ENCODE peak calls at places on chromosome 6, in six cellular contexts. One of them, this sample, is unnamed.

GRCh38 chr6:14228571-14228970 is 111.0 kb downstream of the CD83 start:
- DNase-seq in neuronal stem cell: no peak
- DNase-seq in mesenchymal stem cell: no peak
- DNase-seq in IMR-90: peak
- DNase-seq in H1: no peak
- DNase-seq in mesendoderm: no peak
- DNase-seq in this sample: no peak

GRCh38 chr6:38843798-38844197 is 128.7 kb downstream of the DNAH8 start:
- DNase-seq in mesenchymal stem cell: no peak
- DNase-seq in mesendoderm: peak
- DNase-seq in neuronal stem cell: no peak
- DNase-seq in H1: no peak
- DNase-seq in IMR-90: no peak
- DNase-seq in this sample: peak

GRCh38 chr6:90078513-90079289 is 184.4 kb downstream of the GJA10 start:
- DNase-seq in H1: no peak
- DNase-seq in neuronal stem cell: no peak
- DNase-seq in IMR-90: no peak
- DNase-seq in mesendoderm: no peak
- DNase-seq in mesenchymal stem cell: no peak
- DNase-seq in this sample: no peak

GRCh38 chr6:5517781-5518180 is 256.5 kb downstream of the FARS2 start:
- DNase-seq in mesendoderm: no peak
- DNase-seq in mesenchymal stem cell: no peak
- DNase-seq in neuronal stem cell: no peak
- DNase-seq in IMR-90: no peak
- DNase-seq in H1: no peak
- DNase-seq in this sample: no peak

GRCh38 chr6:37559501-37559900 is 59.8 kb upstream of the CCDC167 start:
- DNase-seq in IMR-90: no peak
- DNase-seq in mesenchymal stem cell: no peak
- DNase-seq in H1: no peak
- DNase-seq in mesendoderm: no peak
- DNase-seq in neuronal stem cell: no peak
- DNase-seq in this sample: no peak

GRCh38 chr6:28907394-28907793 is 16.4 kb downstream of the TRIM27 start:
- DNase-seq in mesendoderm: no peak
- DNase-seq in mesenchymal stem cell: peak
- DNase-seq in IMR-90: peak
- DNase-seq in neuronal stem cell: no peak
- DNase-seq in H1: no peak
- DNase-seq in this sample: no peak

GRCh38 chr6:2765896-2766766 is 938 bp downstream of the WRNIP1 start:
- DNase-seq in IMR-90: peak
- DNase-seq in mesendoderm: peak
- DNase-seq in mesenchymal stem cell: peak
- DNase-seq in neuronal stem cell: peak
- DNase-seq in H1: no peak
- DNase-seq in this sample: no peak

GRCh38 chr6:108452725-108453195 is 108.0 kb upstream of the FOXO3 start:
- DNase-seq in neuronal stem cell: no peak
- DNase-seq in mesendoderm: peak
- DNase-seq in H1: peak
- DNase-seq in mesenchymal stem cell: peak
- DNase-seq in IMR-90: peak
- DNase-seq in this sample: peak

GRCh38 chr6:68039641-68040311 is 595.3 kb upstream of the ADGRB3 start:
- DNase-seq in neuronal stem cell: no peak
- DNase-seq in IMR-90: no peak
- DNase-seq in mesendoderm: no peak
- DNase-seq in mesenchymal stem cell: no peak
- DNase-seq in H1: no peak
- DNase-seq in this sample: peak

GRCh38 chr6:36364669-36365479 is 22.6 kb downstream of the ETV7 start:
- DNase-seq in neuronal stem cell: no peak
- DNase-seq in mesendoderm: no peak
- DNase-seq in IMR-90: peak
- DNase-seq in H1: no peak
- DNase-seq in mesenchymal stem cell: no peak
- DNase-seq in this sample: no peak

GRCh38 chr6:146224988-146225387 is 196.1 kb downstream of the GRM1 start:
- DNase-seq in mesendoderm: no peak
- DNase-seq in neuronal stem cell: no peak
- DNase-seq in H1: no peak
- DNase-seq in IMR-90: no peak
- DNase-seq in mesenchymal stem cell: no peak
- DNase-seq in this sample: no peak

GRCh38 chr6:15573376-15573775 is 89.5 kb downstream of the DTNBP1 start:
- DNase-seq in IMR-90: no peak
- DNase-seq in neuronal stem cell: no peak
- DNase-seq in mesendoderm: no peak
- DNase-seq in H1: peak
- DNase-seq in mesenchymal stem cell: no peak
- DNase-seq in this sample: peak

GRCh38 chr6:6950373-6951145 is 157.2 kb upstream of the RREB1 start:
- DNase-seq in neuronal stem cell: no peak
- DNase-seq in mesenchymal stem cell: no peak
- DNase-seq in H1: no peak
- DNase-seq in IMR-90: no peak
- DNase-seq in mesendoderm: no peak
- DNase-seq in this sample: no peak
- H2BK120ac ChIP-seq in neuronal stem cell: no peak
- H2BK120ac ChIP-seq in mesenchymal stem cell: no peak
- H2BK120ac ChIP-seq in H1: no peak
- H2BK120ac ChIP-seq in IMR-90: no peak
- H2BK120ac ChIP-seq in mesendoderm: no peak
- H2BK120ac ChIP-seq in this sample: no peak

GRCh38 chr6:98636941-98637340 is 197.4 kb upstream of the POU3F2 start:
- DNase-seq in mesendoderm: no peak
- DNase-seq in IMR-90: no peak
- DNase-seq in neuronal stem cell: no peak
- DNase-seq in H1: no peak
- DNase-seq in mesenchymal stem cell: no peak
- DNase-seq in this sample: no peak

GRCh38 chr6:98639236-98639635 is 195.1 kb upstream of the POU3F2 start:
- DNase-seq in neuronal stem cell: no peak
- DNase-seq in mesendoderm: no peak
- DNase-seq in H1: no peak
- DNase-seq in IMR-90: no peak
- DNase-seq in mesenchymal stem cell: no peak
- DNase-seq in this sample: no peak

GRCh38 chr6:98633886-98634285 is 200.5 kb upstream of the POU3F2 start:
- DNase-seq in mesendoderm: no peak
- DNase-seq in mesenchymal stem cell: no peak
- DNase-seq in neuronal stem cell: no peak
- DNase-seq in IMR-90: no peak
- DNase-seq in H1: no peak
- DNase-seq in this sample: no peak

GRCh38 chr6:98634569-98634968 is 199.8 kb upstream of the POU3F2 start:
- DNase-seq in IMR-90: no peak
- DNase-seq in mesenchymal stem cell: no peak
- DNase-seq in H1: peak
- DNase-seq in mesendoderm: peak
- DNase-seq in neuronal stem cell: no peak
- DNase-seq in this sample: peak
- H2BK120ac ChIP-seq in IMR-90: no peak
- H2BK120ac ChIP-seq in mesenchymal stem cell: no peak
- H2BK120ac ChIP-seq in H1: no peak
- H2BK120ac ChIP-seq in mesendoderm: no peak
- H2BK120ac ChIP-seq in neuronal stem cell: no peak
- H2BK120ac ChIP-seq in this sample: no peak

DNA sequence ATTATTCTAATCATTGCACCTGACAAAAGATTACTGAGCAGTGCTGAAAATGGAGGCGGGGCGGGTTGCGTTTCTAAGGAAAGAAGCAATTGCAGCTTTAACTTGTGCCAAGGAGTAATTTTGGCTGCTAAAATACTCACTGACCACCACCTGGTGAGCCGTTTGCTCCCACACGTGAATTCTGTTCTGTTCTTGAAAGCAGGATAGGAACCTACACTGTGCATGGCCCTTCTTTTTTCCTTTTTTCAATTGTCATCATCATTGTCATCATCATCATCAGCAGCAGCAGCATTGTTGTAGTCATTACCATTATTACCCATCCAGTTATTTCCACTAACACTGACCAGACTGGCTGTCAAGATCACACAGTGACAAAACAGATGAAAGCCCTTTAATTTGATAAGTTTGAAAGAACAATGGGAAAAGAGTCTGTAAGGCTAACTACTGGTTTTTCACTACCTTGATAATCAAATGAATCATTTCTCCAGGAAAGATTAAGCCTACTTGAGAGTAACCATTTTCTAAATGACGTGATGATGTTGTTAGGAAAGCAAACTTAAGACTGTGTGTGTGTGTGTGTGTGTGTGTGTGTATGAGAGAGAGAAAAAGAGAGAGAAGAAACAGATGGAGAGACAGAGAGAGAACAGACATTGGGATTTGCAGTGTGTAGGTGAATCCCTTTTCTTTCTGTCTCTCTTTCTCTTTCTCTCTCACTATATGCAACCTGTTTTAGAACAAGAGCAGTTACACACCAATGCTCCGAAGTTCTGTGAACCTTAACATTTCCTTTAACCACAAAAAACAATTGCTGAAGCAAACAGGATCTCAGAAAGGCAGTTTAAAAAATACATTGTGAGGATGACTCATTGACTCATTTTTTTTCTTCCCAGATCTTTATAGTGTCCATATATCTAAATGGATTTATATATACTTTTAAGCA is 3.7 kb downstream of the RIPOR2 start:
- DNase-seq in mesenchymal stem cell: peak
- DNase-seq in mesendoderm: no peak
- DNase-seq in neuronal stem cell: no peak
- DNase-seq in IMR-90: peak
- DNase-seq in H1: no peak
- DNase-seq in this sample: no peak
- H2BK120ac ChIP-seq in mesenchymal stem cell: no peak
- H2BK120ac ChIP-seq in mesendoderm: no peak
- H2BK120ac ChIP-seq in neuronal stem cell: no peak
- H2BK120ac ChIP-seq in IMR-90: peak
- H2BK120ac ChIP-seq in H1: no peak
- H2BK120ac ChIP-seq in this sample: no peak

GRCh38 chr6:106662458-106662857 is 33.1 kb downstream of the QRSL1 start:
- DNase-seq in mesenchymal stem cell: no peak
- DNase-seq in H1: no peak
- DNase-seq in IMR-90: no peak
- DNase-seq in mesendoderm: no peak
- DNase-seq in neuronal stem cell: no peak
- DNase-seq in this sample: no peak
- H2BK120ac ChIP-seq in mesenchymal stem cell: no peak
- H2BK120ac ChIP-seq in H1: no peak
- H2BK120ac ChIP-seq in IMR-90: no peak
- H2BK120ac ChIP-seq in mesendoderm: no peak
- H2BK120ac ChIP-seq in neuronal stem cell: no peak
- H2BK120ac ChIP-seq in this sample: no peak

DNA sequence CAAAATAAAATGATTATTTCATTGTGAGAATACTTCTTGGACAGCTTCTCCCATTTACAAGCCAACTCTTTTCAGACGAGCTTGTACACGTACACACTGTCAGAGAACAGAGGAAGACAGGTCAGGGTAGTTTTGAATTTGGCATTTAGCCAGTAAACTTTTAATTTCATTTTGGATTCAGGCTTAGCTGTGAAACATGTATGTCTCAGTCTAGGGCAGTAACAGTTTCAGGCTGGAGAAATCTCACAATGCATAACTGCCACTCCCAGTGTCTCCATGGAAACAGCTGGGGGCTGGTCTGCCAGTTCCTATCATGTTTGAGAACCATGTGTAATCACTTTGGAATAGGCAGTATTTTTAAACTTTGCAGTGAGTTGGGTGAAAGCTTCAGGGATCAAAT is 22.0 kb upstream of the QKI start:
- DNase-seq in mesenchymal stem cell: peak
- DNase-seq in mesendoderm: peak
- DNase-seq in H1: no peak
- DNase-seq in IMR-90: peak
- DNase-seq in neuronal stem cell: no peak
- DNase-seq in this sample: no peak
- H2BK120ac ChIP-seq in mesenchymal stem cell: no peak
- H2BK120ac ChIP-seq in mesendoderm: no peak
- H2BK120ac ChIP-seq in H1: no peak
- H2BK120ac ChIP-seq in IMR-90: no peak
- H2BK120ac ChIP-seq in neuronal stem cell: no peak
- H2BK120ac ChIP-seq in this sample: no peak

GRCh38 chr6:781350-781961 is 88.5 kb upstream of the EXOC2 start:
- DNase-seq in mesenchymal stem cell: no peak
- DNase-seq in IMR-90: no peak
- DNase-seq in H1: no peak
- DNase-seq in neuronal stem cell: no peak
- DNase-seq in mesendoderm: peak
- DNase-seq in this sample: no peak

GRCh38 chr6:782141-782540 is 89.2 kb upstream of the EXOC2 start:
- DNase-seq in mesendoderm: no peak
- DNase-seq in H1: no peak
- DNase-seq in mesenchymal stem cell: no peak
- DNase-seq in IMR-90: no peak
- DNase-seq in neuronal stem cell: no peak
- DNase-seq in this sample: no peak

GRCh38 chr6:788058-788457 is 95.1 kb upstream of the EXOC2 start:
- DNase-seq in neuronal stem cell: no peak
- DNase-seq in H1: no peak
- DNase-seq in mesendoderm: no peak
- DNase-seq in mesenchymal stem cell: no peak
- DNase-seq in IMR-90: no peak
- DNase-seq in this sample: no peak

GRCh38 chr6:783966-784365 is 91.0 kb upstream of the EXOC2 start:
- DNase-seq in H1: no peak
- DNase-seq in mesendoderm: no peak
- DNase-seq in mesenchymal stem cell: no peak
- DNase-seq in neuronal stem cell: no peak
- DNase-seq in IMR-90: no peak
- DNase-seq in this sample: no peak

DNA sequence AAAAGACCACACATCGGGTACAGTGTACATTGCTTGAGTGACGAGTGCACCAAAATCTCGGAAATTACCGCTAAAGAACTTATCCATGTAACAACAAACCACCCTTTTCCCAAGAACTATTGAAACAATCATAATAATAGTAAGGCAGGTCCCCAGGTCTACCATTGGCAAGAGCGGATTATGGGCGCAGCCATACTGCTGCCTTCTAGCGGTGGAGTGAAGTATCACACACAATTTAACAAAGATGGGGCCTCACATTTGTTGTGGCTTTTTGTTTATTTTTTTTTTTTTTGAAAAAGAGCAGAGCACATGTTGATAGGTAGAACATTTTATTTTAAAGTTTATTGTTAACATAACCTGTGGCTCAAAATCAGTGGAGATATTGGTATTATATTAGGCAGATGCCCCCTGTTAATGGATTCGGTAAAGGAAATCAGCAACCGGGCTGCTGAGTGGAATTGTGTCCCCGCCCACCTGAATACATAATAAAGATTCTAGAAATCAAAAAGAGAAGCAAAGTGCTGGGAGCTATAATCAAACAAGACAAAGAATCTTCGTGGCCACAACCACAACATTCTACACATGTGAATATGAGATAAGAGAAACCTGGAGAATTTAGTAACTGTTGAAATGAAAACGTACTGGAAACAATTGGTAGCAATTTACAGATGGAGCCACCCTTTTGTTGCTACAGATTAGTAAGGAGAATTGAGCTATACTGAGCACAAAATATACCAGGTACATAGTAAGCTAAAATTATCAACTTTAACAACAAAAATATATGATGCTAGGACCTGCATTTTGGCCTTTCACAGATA is 94.2 kb upstream of the EXOC2 start:
- DNase-seq in IMR-90: peak
- DNase-seq in H1: no peak
- DNase-seq in mesenchymal stem cell: peak
- DNase-seq in neuronal stem cell: no peak
- DNase-seq in mesendoderm: peak
- DNase-seq in this sample: no peak
- H2BK120ac ChIP-seq in IMR-90: no peak
- H2BK120ac ChIP-seq in H1: no peak
- H2BK120ac ChIP-seq in mesenchymal stem cell: no peak
- H2BK120ac ChIP-seq in neuronal stem cell: no peak
- H2BK120ac ChIP-seq in mesendoderm: no peak
- H2BK120ac ChIP-seq in this sample: no peak